ENCODE peak calls at places on chromosome 20, in nine cellular contexts. E is naive thymus-derived CD8-positive, alpha-beta T cell; A is cardiac fibroblast; Y is ACHN; V is activated CD4-positive, CD25-positive, alpha-beta regulatory T cell treated with anti-CD3 and anti-CD28 coated beads, Interleukin-2, amount 50 U/mL, for 16 hours; F is prostate gland; S is activated T-cell treated with anti-CD3 and anti-CD28 coated beads, Interleukin-2, amount 50 U/mL, for 4 hours; H is lower lobe of right lung; Q is C1 segment of cervical spinal cord. R is an unnamed sample.
A peak's percentile ranks its signal among the peaks of the same experiment; 100 is the strongest.

GRCh38 chr20:5887386-5887785 is 62.9 kb downstream of the TRMT6 start:
- DNase-seq in E (no peak), A (no peak), Y (no peak), V (no peak), F (no peak), S (no peak), H (no peak), Q (no peak), R (no peak)

GRCh38 chr20:44479643-44480042 is 4.0 kb downstream of the TTPAL start:
- DNase-seq in E (no peak), A (no peak), Y (no peak), V (no peak), F (no peak), S (no peak), H (no peak), Q (no peak), R (no peak)

GRCh38 chr20:10492065-10492464 is 57.0 kb downstream of the SLX4IP start:
- DNase-seq in E (no peak), A (peak; percentile 70), Y (no peak), V (no peak), F (no peak), S (no peak), H (no peak), Q (no peak), R (peak; percentile 45)

GRCh38 chr20:10282930-10283556 is 64.4 kb downstream of the SNAP25 start:
- DNase-seq in E (no peak), A (peak; percentile 52), Y (no peak), V (no peak), F (no peak), S (no peak), H (no peak), Q (no peak), R (peak; percentile 45)

GRCh38 chr20:36228809-36229208 is 7.5 kb upstream of the AAR2 start:
- DNase-seq in E (no peak), A (no peak), Y (no peak), V (no peak), F (no peak), S (no peak), H (no peak), Q (no peak), R (no peak)

GRCh38 chr20:17652411-17652810 is 29.6 kb downstream of the RRBP1 start:
- DNase-seq in E (no peak), A (no peak), Y (no peak), V (no peak), F (no peak), S (no peak), H (no peak), Q (no peak), R (no peak)

GRCh38 chr20:54345301-54345724 is 130.1 kb upstream of the DOK5 start:
- DNase-seq in E (no peak), A (peak; percentile 82), Y (peak; percentile 20), V (no peak), F (no peak), S (no peak), H (no peak), Q (no peak), R (peak; percentile 65)

GRCh38 chr20:59008715-59009336 is 1.8 kb upstream of the CTSZ start:
- DNase-seq in E (no peak), A (no peak), Y (no peak), V (no peak), F (no peak), S (no peak), H (no peak), Q (no peak), R (no peak)

GRCh38 chr20:23103284-23104018 is 17.3 kb upstream of the CD93 start:
- DNase-seq in E (no peak), A (peak; percentile 85), Y (no peak), V (no peak), F (no peak), S (no peak), H (no peak), Q (no peak), R (no peak)

GRCh38 chr20:20780127-20780822 is 67.8 kb upstream of the RALGAPA2 start:
- DNase-seq in E (no peak), A (peak; percentile 6), Y (no peak), V (no peak), F (peak; percentile 89), S (no peak), H (peak; percentile 93), Q (peak; percentile 2), R (no peak)

GRCh38 chr20:46264391-46265266 is 43.7 kb downstream of the CDH22 start:
- DNase-seq in E (no peak), A (no peak), Y (no peak), V (no peak), F (peak; percentile 43), S (no peak), H (no peak), Q (no peak), R (no peak)

GRCh38 chr20:35974256-35974655 is 5.9 kb downstream of the CNBD2 start:
- DNase-seq in E (no peak), A (no peak), Y (no peak), V (no peak), F (no peak), S (no peak), H (no peak), Q (no peak), R (no peak)

GRCh38 chr20:12827796-12828406 is 180.9 kb upstream of the SPTLC3 start:
- DNase-seq in E (no peak), A (no peak), Y (no peak), V (no peak), F (no peak), S (no peak), H (no peak), Q (no peak), R (no peak)

GRCh38 chr20:41135187-41135887 is 2.0 kb upstream of the PLCG1 start:
- DNase-seq in E (peak; percentile 63), A (peak; percentile 46), Y (peak; percentile 30), V (peak; percentile 33), F (peak; percentile 35), S (peak; percentile 63), H (peak; percentile 60), Q (no peak), R (no peak)

GRCh38 chr20:5073154-5074049 is 46.4 kb downstream of the PCNA start:
- DNase-seq in E (no peak), A (peak; percentile 66), Y (peak; percentile 24), V (no peak), F (peak; percentile 96), S (no peak), H (peak; percentile 92), Q (peak; percentile 46), R (no peak)

GRCh38 chr20:44924526-44924925 is 14.7 kb downstream of the PABPC1L start:
- DNase-seq in E (no peak), A (no peak), Y (no peak), V (no peak), F (no peak), S (no peak), H (no peak), Q (no peak), R (no peak)

GRCh38 chr20:59618131-59618530 is 13.8 kb downstream of the PHACTR3 start:
- DNase-seq in E (no peak), A (no peak), Y (no peak), V (no peak), F (no peak), S (no peak), H (no peak), Q (no peak), R (no peak)

GRCh38 chr20:4601630-4602296 is 119.9 kb upstream of the PRND start:
- DNase-seq in E (no peak), A (no peak), Y (peak; percentile 83), V (no peak), F (no peak), S (no peak), H (no peak), Q (peak; percentile 38), R (no peak)

GRCh38 chr20:49918446-49918845 is 3.1 kb upstream of the SPATA2 start:
- DNase-seq in E (no peak), A (no peak), Y (no peak), V (no peak), F (no peak), S (no peak), H (no peak), Q (no peak), R (no peak)

GRCh38 chr20:57773059-57773815 is 63.4 kb upstream of the PMEPA1 start:
- DNase-seq in E (no peak), A (no peak), Y (no peak), V (no peak), F (peak; percentile 85), S (no peak), H (no peak), Q (no peak), R (no peak)

GRCh38 chr20:3218307-3218988 is 9.2 kb downstream of the ITPA start:
- DNase-seq in E (peak; percentile 76), A (peak; percentile 37), Y (peak; percentile 42), V (peak; percentile 56), F (peak; percentile 25), S (peak; percentile 68), H (peak; percentile 82), Q (peak; percentile 4), R (no peak)

GRCh38 chr20:62258499-62259293 is 20.4 kb downstream of the OSBPL2 start:
- DNase-seq in E (no peak), A (peak; percentile 85), Y (peak; percentile 25), V (no peak), F (no peak), S (no peak), H (no peak), Q (no peak), R (peak; percentile 45)

GRCh38 chr20:10557685-10558084 is 116.1 kb downstream of the JAG1 start:
- DNase-seq in E (no peak), A (no peak), Y (peak; percentile 69), V (no peak), F (no peak), S (no peak), H (no peak), Q (no peak), R (no peak)

GRCh38 chr20:60131375-60131774 is 173.2 kb downstream of the CDH26 start:
- DNase-seq in E (no peak), A (no peak), Y (no peak), V (no peak), F (no peak), S (no peak), H (no peak), Q (no peak), R (no peak)

GRCh38 chr20:62655291-62656204 is 13.2 kb downstream of the SLCO4A1 start:
- DNase-seq in E (no peak), A (no peak), Y (no peak), V (no peak), F (no peak), S (no peak), H (no peak), Q (no peak), R (no peak)

GRCh38 chr20:11130554-11131166 is 456.9 kb upstream of the JAG1 start:
- DNase-seq in E (no peak), A (no peak), Y (no peak), V (no peak), F (no peak), S (no peak), H (no peak), Q (no peak), R (no peak)

GRCh38 chr20:59566631-59567524 is 37.5 kb upstream of the PHACTR3 start:
- DNase-seq in E (no peak), A (no peak), Y (no peak), V (no peak), F (no peak), S (no peak), H (no peak), Q (no peak), R (no peak)

GRCh38 chr20:53654932-53655674 is 61.5 kb upstream of the ZNF217 start:
- DNase-seq in E (no peak), A (no peak), Y (no peak), V (no peak), F (no peak), S (no peak), H (no peak), Q (no peak), R (no peak)

GRCh38 chr20:23201658-23202057 is 115.5 kb upstream of the CD93 start:
- DNase-seq in E (no peak), A (no peak), Y (no peak), V (no peak), F (no peak), S (no peak), H (no peak), Q (no peak), R (no peak)

GRCh38 chr20:6265204-6265904 is 142.5 kb upstream of the FERMT1 start:
- DNase-seq in E (no peak), A (peak; percentile 91), Y (peak; percentile 53), V (no peak), F (no peak), S (no peak), H (no peak), Q (no peak), R (peak; percentile 70)

GRCh38 chr20:31966991-31967655 is 828 bp upstream of the XKR7 start:
- DNase-seq in E (no peak), A (no peak), Y (no peak), V (no peak), F (no peak), S (no peak), H (no peak), Q (no peak), R (no peak)

R was measured in non-pigmented ciliary epithelial cell.